ENCODE peak calls at places on chromosomes 2 and 18, in seven cellular contexts. P, Y, O, R, M, V and N are unnamed samples.

GRCh38 chr2:14018620-14019019 is 613.9 kb upstream of the LRATD1 start:
- DNase-seq in Y (no peak), V (no peak), P (no peak), O (no peak), R (no peak), M (no peak), N (no peak)

GRCh38 chr2:110678457-110679336 is 834 bp upstream of the BUB1 start:
- DNase-seq in Y (no peak), P (peak; percentile 45), V (peak; percentile 64), R (no peak), O (peak; percentile 61), M (peak; percentile 6), N (no peak)

GRCh38 chr2:96265349-96265839 is 403 bp downstream of the TMEM127 start:
- DNase-seq in P (peak; percentile 64), R (no peak), Y (peak; percentile 69), V (peak; percentile 82), O (peak; percentile 88), M (no peak), N (no peak)

GRCh38 chr2:214484701-214485100 is 73.8 kb downstream of the VWC2L start:
- DNase-seq in V (no peak), O (no peak), P (no peak), M (no peak), Y (no peak), R (no peak), N (no peak)

GRCh38 chr2:122651236-122651635 is 895.8 kb downstream of the TSN start:
- DNase-seq in O (no peak), V (no peak), M (no peak), R (no peak), Y (no peak), P (no peak), N (no peak)

GRCh38 chr2:99659874-99660273 is 170.1 kb upstream of the REV1 start:
- DNase-seq in V (no peak), O (no peak), M (no peak), R (no peak), Y (no peak), P (no peak), N (no peak)

GRCh38 chr18:13611616-13612110 is 114.7 kb downstream of the FAM210A start:
- DNase-seq in M (peak; percentile 25), Y (no peak), V (peak; percentile 87), P (peak; percentile 17), O (peak; percentile 64), R (no peak), N (no peak)

GRCh38 chr18:57241869-57242268 is 95.0 kb downstream of the BOD1L2 start:
- DNase-seq in Y (no peak), O (no peak), P (no peak), M (no peak), R (no peak), V (no peak), N (no peak)

GRCh38 chr2:20141056-20141762 is 83.7 kb downstream of the SDC1 start:
- DNase-seq in O (no peak), M (no peak), V (no peak), P (no peak), Y (no peak), R (no peak), N (no peak)

GRCh38 chr18:8982416-8983183 is 119.9 kb upstream of the NDUFV2 start:
- DNase-seq in Y (no peak), M (peak; percentile 41), O (peak; percentile 61), V (no peak), P (peak; percentile 73), R (no peak), N (peak; percentile 18)

GRCh38 chr18:49863769-49864615 is 50.7 kb upstream of the ACAA2 start:
- DNase-seq in V (no peak), P (no peak), Y (no peak), M (no peak), O (no peak), R (no peak), N (no peak)

GRCh38 chr2:85240055-85240454 is 87.7 kb downstream of the TGOLN2 start:
- DNase-seq in M (no peak), V (peak; percentile 61), O (no peak), Y (no peak), P (no peak), R (no peak), N (no peak)

GRCh38 chr2:120447122-120447785 is 101.3 kb downstream of the INHBB start:
- DNase-seq in R (no peak), O (no peak), P (no peak), M (no peak), V (no peak), Y (no peak), N (no peak)

GRCh38 chr2:54624611-54625071 is 98.8 kb upstream of the EML6 start:
- DNase-seq in Y (no peak), O (peak; percentile 60), M (no peak), R (no peak), P (no peak), V (peak; percentile 66), N (no peak)

GRCh38 chr2:21787931-21788330 is 664.2 kb downstream of the TDRD15 start:
- DNase-seq in Y (no peak), P (no peak), O (no peak), V (no peak), M (no peak), R (no peak), N (no peak)

GRCh38 chr2:141911485-141912066 is 219.2 kb downstream of the LRP1B start:
- DNase-seq in Y (peak; percentile 57), O (no peak), R (no peak), V (no peak), P (peak; percentile 32), M (peak; percentile 30), N (peak; percentile 39)

GRCh38 chr2:101714098-101714497 is 16.6 kb downstream of the MAP4K4 start:
- DNase-seq in O (no peak), V (no peak), M (no peak), P (no peak), R (no peak), Y (no peak), N (no peak)

GRCh38 chr18:36650906-36651305 is 177.9 kb downstream of the TPGS2 start:
- DNase-seq in V (no peak), R (no peak), Y (no peak), M (no peak), O (no peak), P (no peak), N (no peak)

GRCh38 chr18:55452123-55452611 is 135.8 kb downstream of the TCF4 start:
- DNase-seq in M (no peak), Y (no peak), P (no peak), V (peak; percentile 72), O (no peak), R (no peak), N (peak; percentile 3)

GRCh38 chr2:101837354-101837753 is 139.8 kb downstream of the MAP4K4 start:
- DNase-seq in V (no peak), M (no peak), P (no peak), Y (no peak), O (no peak), R (no peak), N (no peak)

GRCh38 chr2:202317080-202317859 is 51.7 kb downstream of the NOP58 start:
- DNase-seq in Y (no peak), M (peak; percentile 31), R (no peak), V (peak; percentile 78), O (peak; percentile 37), P (peak; percentile 86), N (peak; percentile 28)

GRCh38 chr2:106195456-106195855 is 1.4 kb upstream of the UXS1 start:
- DNase-seq in V (no peak), O (no peak), M (no peak), R (no peak), P (no peak), Y (no peak), N (no peak)